ENCODE peak calls at places on chromosomes 5 and 9, in ten cellular contexts. H, X, A, R, K, C, P, I, D and L are unnamed samples.

GRCh38 chr9:134872482-134873231 is 8.0 kb upstream of the FCN2 start:
- DNase-seq in D (no peak), X (no peak), K (no peak), C (no peak), P (no peak), H (no peak), R (no peak), I (no peak), A (no peak), L (no peak)

GRCh38 chr9:111615928-111616327 is 15.2 kb upstream of the DNAJC25 start:
- DNase-seq in C (no peak), I (no peak), P (no peak), X (no peak), H (no peak), A (no peak), K (no peak), R (no peak), D (no peak), L (peak)

GRCh38 chr5:14685757-14686156 is 21.2 kb downstream of the OTULIN start:
- DNase-seq in C (peak), R (no peak), I (peak), A (peak), H (peak), P (no peak), K (peak), X (peak), D (no peak), L (peak)

GRCh38 chr5:56757077-56757476 is 58.3 kb upstream of the MAP3K1 start:
- DNase-seq in X (no peak), D (no peak), I (no peak), P (no peak), R (peak), C (no peak), A (no peak), K (no peak), H (peak), L (peak)

GRCh38 chr5:126370796-126371718 is 52.2 kb upstream of the GRAMD2B start:
- DNase-seq in R (peak), X (no peak), K (no peak), D (peak), I (peak), P (no peak), C (peak), A (peak), H (peak), L (peak)

GRCh38 chr9:98182889-98183599 is 9.4 kb downstream of the CORO2A start:
- DNase-seq in X (no peak), H (no peak), P (no peak), I (no peak), K (no peak), R (no peak), C (no peak), A (peak), D (no peak), L (no peak)

GRCh38 chr5:170025853-170026252 is 45.6 kb upstream of the INSYN2B start:
- DNase-seq in P (no peak), H (no peak), X (no peak), A (no peak), K (no peak), I (no peak), D (no peak), R (no peak), C (no peak), L (no peak)

GRCh38 chr9:135906291-135907005 is 898 bp downstream of the CAMSAP1 start:
- DNase-seq in A (no peak), K (peak), R (peak), P (peak), X (no peak), C (no peak), H (peak), D (peak), I (peak), L (peak)

GRCh38 chr9:134152488-134152887 is 11.9 kb downstream of the RNU6ATAC start:
- DNase-seq in I (no peak), H (no peak), X (no peak), P (no peak), C (no peak), R (no peak), D (no peak), A (no peak), K (no peak), L (no peak)

GRCh38 chr5:122415481-122416120 is 103.6 kb downstream of the SNCAIP start:
- DNase-seq in P (peak), D (peak), I (peak), X (peak), A (peak), C (peak), R (no peak), K (peak), H (peak), L (peak)

GRCh38 chr5:57784106-57784505 is 301.5 kb upstream of the ACTBL2 start:
- DNase-seq in I (no peak), D (no peak), X (no peak), R (no peak), K (no peak), C (no peak), P (no peak), H (peak), A (no peak), L (peak)

GRCh38 chr5:22649076-22649475 is 204.1 kb downstream of the CDH12 start:
- DNase-seq in C (no peak), X (no peak), I (no peak), H (peak), A (no peak), P (no peak), K (no peak), D (peak), R (no peak), L (no peak)

GRCh38 chr9:136019041-136019680 is 58.0 kb upstream of the UBAC1 start:
- DNase-seq in X (no peak), D (peak), R (no peak), K (no peak), H (no peak), A (no peak), P (no peak), C (no peak), I (no peak), L (no peak)

GRCh38 chr9:121985792-121986494 is 107.2 kb downstream of the TTLL11 start:
- DNase-seq in A (no peak), C (no peak), R (peak), X (no peak), H (no peak), D (no peak), P (no peak), K (no peak), I (peak), L (peak)

GRCh38 chr9:76302947-76303550 is 91.2 kb downstream of the RFK start:
- DNase-seq in K (peak), D (peak), X (peak), I (peak), A (peak), P (peak), H (peak), R (no peak), C (peak), L (peak)

GRCh38 chr9:1959347-1959746 is 55.8 kb upstream of the SMARCA2 start:
- DNase-seq in H (no peak), R (no peak), P (no peak), X (no peak), I (no peak), A (no peak), C (no peak), D (no peak), K (no peak), L (no peak)

GRCh38 chr9:127763918-127764384 is 14.5 kb downstream of the SH2D3C start:
- DNase-seq in C (no peak), H (no peak), R (no peak), I (no peak), P (peak), X (no peak), D (peak), A (peak), K (no peak), L (no peak)

GRCh38 chr5:150085950-150086715 is at the start of gene CSF1R:
- DNase-seq in D (no peak), P (no peak), A (no peak), C (no peak), H (no peak), X (no peak), I (no peak), R (no peak), K (no peak), L (no peak)

GRCh38 chr9:107999011-107999410 is 509.4 kb upstream of the KLF4 start:
- DNase-seq in X (peak), C (no peak), H (no peak), K (no peak), I (no peak), D (no peak), A (no peak), R (no peak), P (no peak), L (no peak)

GRCh38 chr5:177553671-177554429 is 513 bp downstream of the FAM193B start:
- DNase-seq in K (peak), D (peak), H (peak), R (peak), A (no peak), I (no peak), P (peak), X (no peak), C (peak), L (no peak)

GRCh38 chr5:170420809-170421412 is 31.7 kb upstream of the KCNMB1 start:
- DNase-seq in X (peak), R (no peak), P (peak), I (peak), A (peak), K (peak), D (peak), C (peak), H (peak), L (peak)

GRCh38 chr9:106172265-106172664 is 477.9 kb downstream of the TMEM38B start:
- DNase-seq in D (no peak), I (no peak), H (no peak), A (no peak), R (no peak), K (no peak), X (no peak), P (no peak), C (no peak), L (no peak)

GRCh38 chr9:89696780-89697179 is 92.0 kb downstream of the GADD45G start:
- DNase-seq in R (no peak), C (no peak), P (no peak), K (no peak), I (no peak), D (no peak), H (no peak), A (no peak), X (no peak), L (no peak)

GRCh38 chr5:115785395-115786009 is 31.0 kb downstream of the CDO1 start:
- DNase-seq in K (no peak), I (peak), H (no peak), P (no peak), R (no peak), C (no peak), A (no peak), X (no peak), D (no peak), L (no peak)

GRCh38 chr5:14512574-14512973 is 69.0 kb upstream of the OTULINL start:
- DNase-seq in R (no peak), X (no peak), A (no peak), K (no peak), D (no peak), H (no peak), C (no peak), I (no peak), P (no peak), L (no peak)

GRCh38 chr5:124546643-124547042 is 199.8 kb downstream of the ZNF608 start:
- DNase-seq in X (no peak), P (no peak), D (no peak), R (no peak), I (peak), A (no peak), K (peak), H (peak), C (no peak), L (no peak)

GRCh38 chr9:125784286-125785049 is 37.3 kb downstream of the PBX3 start:
- DNase-seq in P (no peak), C (no peak), I (no peak), R (no peak), K (no peak), H (no peak), D (no peak), X (no peak), A (no peak), L (peak)

GRCh38 chr5:118980017-118980416 is 8.3 kb downstream of the DTWD2 start:
- DNase-seq in P (no peak), X (no peak), C (no peak), D (no peak), I (no peak), R (no peak), H (no peak), K (no peak), A (peak), L (no peak)
- H3K4me3 ChIP-seq in P (no peak), X (no peak), C (no peak), D (no peak), I (no peak), R (no peak), H (no peak), K (no peak), A (no peak), L (no peak)

GRCh38 chr5:28066856-28067255 is 1028.5 kb upstream of the CDH9 start:
- DNase-seq in I (no peak), H (no peak), C (no peak), R (no peak), X (no peak), P (no peak), A (no peak), D (no peak), K (no peak), L (no peak)
- TF ChIP-seq CTCF in I (no peak), H (no peak), C (no peak), R (no peak), X (no peak), P (no peak), A (no peak), D (no peak), K (peak), L (no peak)

GRCh38 chr5:65506961-65507360 is 25.2 kb upstream of the ADAMTS6 start:
- DNase-seq in C (no peak), X (no peak), D (no peak), A (no peak), H (no peak), K (no peak), P (no peak), I (peak), R (no peak), L (peak)
- H3K4me3 ChIP-seq in C (no peak), X (no peak), D (no peak), A (no peak), H (no peak), K (no peak), P (no peak), I (peak), R (no peak), L (peak)

GRCh38 chr5:103645816-103646215 is 83.2 kb upstream of the NUDT12 start:
- DNase-seq in X (no peak), A (no peak), C (no peak), R (no peak), K (no peak), D (no peak), H (no peak), I (no peak), P (no peak), L (no peak)

GRCh38 chr5:103646698-103647614 is 84.4 kb upstream of the NUDT12 start:
- DNase-seq in A (no peak), R (no peak), H (no peak), D (no peak), P (no peak), I (no peak), C (no peak), X (no peak), K (no peak), L (no peak)

GRCh38 chr5:103648086-103648485 is 85.5 kb upstream of the NUDT12 start:
- DNase-seq in P (no peak), R (no peak), D (no peak), K (no peak), X (no peak), A (no peak), I (no peak), H (no peak), C (no peak), L (no peak)
- TF ChIP-seq CTCF in P (no peak), R (no peak), D (no peak), K (no peak), X (no peak), A (no peak), I (peak), H (no peak), C (no peak), L (no peak)

GRCh38 chr9:129667378-129667777 is 1.9 kb downstream of the PRRX2 start:
- DNase-seq in K (no peak), C (no peak), H (no peak), A (no peak), X (no peak), I (no peak), R (no peak), D (no peak), P (no peak), L (no peak)
- H3K4me3 ChIP-seq in K (no peak), C (no peak), H (no peak), A (no peak), X (no peak), I (peak), R (no peak), D (no peak), P (no peak), L (peak)

GRCh38 chr9:68949271-68950000 is 64.5 kb downstream of the PRKACG start:
- DNase-seq in X (no peak), I (peak), K (no peak), P (peak), C (no peak), A (no peak), H (peak), D (peak), R (no peak), L (peak)
- TF ChIP-seq CTCF in X (no peak), I (no peak), K (no peak), P (peak), C (no peak), A (no peak), H (no peak), D (peak), R (no peak), L (no peak)

GRCh38 chr9:104992696-104993095 is 64.7 kb upstream of the ABCA1 start:
- DNase-seq in R (no peak), A (peak), I (peak), H (no peak), K (no peak), P (no peak), D (no peak), X (no peak), C (no peak), L (peak)

GRCh38 chr9:104988539-104988938 is 60.6 kb upstream of the ABCA1 start:
- DNase-seq in A (no peak), X (no peak), I (peak), C (no peak), R (no peak), K (no peak), D (no peak), P (no peak), H (no peak), L (no peak)

GRCh38 chr9:104991144-104991953 is 63.4 kb upstream of the ABCA1 start:
- DNase-seq in A (peak), D (peak), X (peak), H (peak), P (peak), C (peak), I (peak), K (peak), R (peak), L (peak)

GRCh38 chr9:104997536-104997935 is 69.6 kb upstream of the ABCA1 start:
- DNase-seq in K (no peak), C (no peak), R (no peak), A (no peak), D (no peak), H (no peak), P (no peak), I (no peak), X (no peak), L (peak)

DNA sequence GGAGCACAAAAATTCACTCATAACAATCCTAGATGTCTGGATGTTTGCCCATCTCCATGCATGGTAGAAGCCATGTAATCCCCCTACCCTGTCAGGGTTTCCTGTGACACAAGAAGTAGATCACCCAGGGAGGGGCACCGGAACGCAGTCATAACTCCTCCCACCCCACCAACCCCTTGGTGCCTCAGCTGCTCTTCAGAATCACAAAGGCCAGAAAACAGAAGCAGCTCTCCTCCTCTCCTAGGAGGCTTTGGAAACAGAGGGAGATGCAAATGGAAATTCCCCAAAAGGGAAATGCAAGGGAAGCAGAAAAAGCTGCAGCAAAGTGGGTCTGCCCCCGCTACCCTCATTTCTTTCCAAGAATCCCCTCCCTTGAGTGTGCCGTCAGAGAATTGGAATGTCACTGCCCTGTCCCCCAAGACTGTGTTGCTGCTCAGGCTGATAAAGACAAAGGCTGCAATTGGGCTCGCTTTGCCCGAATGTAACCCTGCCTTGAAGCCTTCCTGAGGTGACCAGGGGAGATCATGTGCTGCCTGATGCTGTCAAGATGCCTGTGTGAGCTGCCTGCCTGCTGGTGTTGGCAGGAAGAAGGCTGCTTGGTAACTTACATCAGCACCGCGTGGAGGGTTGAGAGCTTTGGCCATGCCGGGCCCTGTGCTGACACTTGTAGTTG is 65.5 kb upstream of the ABCA1 start:
- DNase-seq in D (peak), K (no peak), X (no peak), C (no peak), R (no peak), A (peak), H (no peak), P (peak), I (peak), L (peak)
- H3K4me3 ChIP-seq in D (no peak), K (no peak), X (no peak), C (no peak), R (no peak), A (peak), H (no peak), P (no peak), I (no peak), L (no peak)

GRCh38 chr9:132243156-132244074 is 81.6 kb downstream of the NTNG2 start:
- DNase-seq in X (no peak), R (peak), P (no peak), I (no peak), A (peak), H (peak), D (peak), K (no peak), C (no peak), L (no peak)
- TF ChIP-seq CTCF in X (no peak), R (no peak), P (no peak), I (no peak), A (peak), H (peak), D (peak), K (no peak), C (no peak), L (no peak)

DNA sequence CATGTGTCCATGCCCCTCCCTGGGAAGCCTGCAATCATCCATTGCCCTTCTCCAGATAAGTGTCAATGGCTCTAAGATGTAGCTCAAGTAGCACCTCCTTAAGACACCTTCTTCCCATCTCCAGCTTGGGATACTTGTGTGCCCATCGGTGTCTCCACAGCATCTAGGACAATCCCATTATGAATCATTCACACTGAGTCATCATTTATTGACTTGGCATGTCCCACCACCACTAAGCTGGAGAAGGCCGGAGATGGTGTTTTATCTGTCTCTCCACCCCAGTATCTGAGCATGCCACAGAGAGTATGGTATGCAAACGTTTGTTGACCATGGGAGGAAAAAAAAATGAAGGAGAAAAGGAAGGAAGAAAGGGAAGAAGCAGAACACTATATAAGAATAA is 342.2 kb downstream of the TRIM32 start:
- DNase-seq in P (no peak), H (no peak), D (no peak), X (no peak), I (no peak), K (no peak), R (no peak), C (no peak), A (no peak), L (no peak)
- H3K4me3 ChIP-seq in P (no peak), H (no peak), D (no peak), X (no peak), I (no peak), K (no peak), R (no peak), C (no peak), A (no peak), L (no peak)